ENCODE peak calls at places on chromosomes 2 and 18, in seven cellular contexts. One of them, this sample, is unnamed.

GRCh38 chr2:45009303-45009927 is at the start of gene SIX2:
- DNase-seq in Peyer's patch: peak
- DNase-seq in K562: peak
- DNase-seq in IMR-90: peak
- DNase-seq in HepG2: peak
- DNase-seq in breast epithelium: peak
- DNase-seq in A549: peak
- DNase-seq in this sample: peak

GRCh38 chr2:240624950-240625621 is at the start of gene GPR35:
- DNase-seq in Peyer's patch: peak
- DNase-seq in K562: peak
- DNase-seq in IMR-90: peak
- DNase-seq in HepG2: no peak
- DNase-seq in breast epithelium: peak
- DNase-seq in A549: peak
- DNase-seq in this sample: no peak

GRCh38 chr2:227455200-227455599 is 16.8 kb upstream of the AGFG1 start:
- DNase-seq in Peyer's patch: no peak
- DNase-seq in K562: no peak
- DNase-seq in IMR-90: no peak
- DNase-seq in HepG2: no peak
- DNase-seq in breast epithelium: no peak
- DNase-seq in A549: no peak
- DNase-seq in this sample: no peak

GRCh38 chr2:181810823-181811695 is 80.5 kb upstream of the ITPRID2 start:
- DNase-seq in Peyer's patch: no peak
- DNase-seq in K562: peak
- DNase-seq in IMR-90: peak
- DNase-seq in HepG2: peak
- DNase-seq in breast epithelium: no peak
- DNase-seq in A549: peak
- DNase-seq in this sample: no peak

GRCh38 chr2:231228223-231228622 is 29.8 kb downstream of the ARMC9 start:
- DNase-seq in Peyer's patch: no peak
- DNase-seq in K562: no peak
- DNase-seq in IMR-90: no peak
- DNase-seq in HepG2: no peak
- DNase-seq in breast epithelium: no peak
- DNase-seq in A549: no peak
- DNase-seq in this sample: no peak

GRCh38 chr18:24976502-24976901 is 375.5 kb downstream of the ZNF521 start:
- DNase-seq in Peyer's patch: no peak
- DNase-seq in K562: no peak
- DNase-seq in IMR-90: no peak
- DNase-seq in HepG2: no peak
- DNase-seq in breast epithelium: no peak
- DNase-seq in A549: no peak
- DNase-seq in this sample: no peak

GRCh38 chr2:48339451-48339850 is 190.5 kb upstream of the STON1 start:
- DNase-seq in Peyer's patch: no peak
- DNase-seq in K562: no peak
- DNase-seq in IMR-90: peak
- DNase-seq in HepG2: no peak
- DNase-seq in breast epithelium: no peak
- DNase-seq in A549: no peak
- DNase-seq in this sample: no peak

GRCh38 chr18:33584845-33585775 is 7.1 kb downstream of the ASXL3 start:
- DNase-seq in Peyer's patch: no peak
- DNase-seq in K562: no peak
- DNase-seq in IMR-90: no peak
- DNase-seq in HepG2: no peak
- DNase-seq in breast epithelium: no peak
- DNase-seq in A549: no peak
- DNase-seq in this sample: no peak

GRCh38 chr2:176136375-176137248 is 7.1 kb downstream of the HOXD8 start:
- DNase-seq in Peyer's patch: peak
- DNase-seq in K562: no peak
- DNase-seq in IMR-90: no peak
- DNase-seq in HepG2: no peak
- DNase-seq in breast epithelium: peak
- DNase-seq in A549: peak
- DNase-seq in this sample: peak

DNA sequence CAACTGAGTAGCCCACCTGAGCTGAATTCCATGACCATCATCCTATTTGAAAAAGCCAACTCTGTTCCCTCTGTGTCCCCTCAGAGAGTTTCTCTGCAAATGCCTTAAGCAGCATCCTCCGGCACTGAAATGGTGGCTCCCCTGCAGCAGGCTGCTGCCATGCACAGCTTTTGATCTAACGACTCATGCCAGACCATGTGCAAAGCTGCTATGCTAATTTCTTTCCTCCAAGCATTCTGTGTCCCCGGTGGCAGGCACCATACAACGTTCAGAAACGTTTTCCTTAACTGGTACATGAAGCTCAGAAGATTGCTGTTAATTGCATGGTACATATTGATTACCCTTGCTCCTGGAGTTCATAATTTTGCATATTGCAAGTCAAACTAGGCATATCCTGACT is 336.8 kb downstream of the RBM43 start:
- DNase-seq in Peyer's patch: no peak
- DNase-seq in K562: no peak
- DNase-seq in IMR-90: peak
- DNase-seq in HepG2: no peak
- DNase-seq in breast epithelium: no peak
- DNase-seq in A549: no peak
- DNase-seq in this sample: no peak
- TF ChIP-seq CTCF in Peyer's patch: no peak
- TF ChIP-seq CTCF in K562: no peak
- TF ChIP-seq CTCF in IMR-90: no peak
- TF ChIP-seq CTCF in HepG2: no peak
- TF ChIP-seq CTCF in breast epithelium: no peak
- TF ChIP-seq CTCF in A549: no peak
- TF ChIP-seq CTCF in this sample: no peak

GRCh38 chr2:27133905-27134780 is at the start of gene PREB:
- DNase-seq in Peyer's patch: peak
- DNase-seq in K562: peak
- DNase-seq in IMR-90: peak
- DNase-seq in HepG2: peak
- DNase-seq in breast epithelium: peak
- DNase-seq in A549: peak
- DNase-seq in this sample: peak
- TF ChIP-seq POLR2A in Peyer's patch: peak
- TF ChIP-seq POLR2A in K562: peak
- TF ChIP-seq POLR2A in IMR-90: peak
- TF ChIP-seq POLR2A in HepG2: peak
- TF ChIP-seq POLR2A in breast epithelium: peak
- TF ChIP-seq POLR2A in A549: peak
- TF ChIP-seq POLR2A in this sample: no peak

DNA sequence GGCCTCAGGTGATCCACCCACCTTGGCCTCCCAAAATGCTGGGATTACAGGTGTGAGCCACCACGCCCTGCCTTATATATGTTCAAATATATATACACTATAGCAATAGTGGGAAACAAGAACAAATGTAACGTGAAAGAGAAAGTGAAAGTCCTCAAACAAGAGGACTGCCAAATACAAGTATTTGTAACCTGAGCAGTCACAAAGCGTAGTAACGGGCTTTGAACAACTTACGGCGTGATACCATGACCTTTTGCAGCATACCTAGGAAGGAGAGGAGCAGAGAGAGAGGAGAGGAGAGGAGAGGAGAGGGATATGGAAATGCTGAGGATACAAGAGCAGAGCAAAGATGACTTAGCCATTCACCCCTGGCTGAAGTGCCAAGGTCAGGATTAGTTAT is 113.8 kb upstream of the RGPD4 start:
- DNase-seq in Peyer's patch: no peak
- DNase-seq in K562: no peak
- DNase-seq in IMR-90: no peak
- DNase-seq in HepG2: no peak
- DNase-seq in breast epithelium: no peak
- DNase-seq in A549: no peak
- DNase-seq in this sample: no peak
- H3K4me3 ChIP-seq in Peyer's patch: no peak
- H3K4me3 ChIP-seq in K562: no peak
- H3K4me3 ChIP-seq in IMR-90: no peak
- H3K4me3 ChIP-seq in HepG2: no peak
- H3K4me3 ChIP-seq in breast epithelium: no peak
- H3K4me3 ChIP-seq in A549: no peak
- H3K4me3 ChIP-seq in this sample: no peak

GRCh38 chr2:216664593-216665034 is 30.7 kb downstream of the IGFBP5 start:
- DNase-seq in Peyer's patch: no peak
- DNase-seq in K562: peak
- DNase-seq in IMR-90: peak
- DNase-seq in HepG2: no peak
- DNase-seq in breast epithelium: no peak
- DNase-seq in A549: no peak
- DNase-seq in this sample: no peak
- TF ChIP-seq CTCF in Peyer's patch: no peak
- TF ChIP-seq CTCF in K562: peak
- TF ChIP-seq CTCF in IMR-90: peak
- TF ChIP-seq CTCF in HepG2: peak
- TF ChIP-seq CTCF in breast epithelium: no peak
- TF ChIP-seq CTCF in A549: no peak
- TF ChIP-seq CTCF in this sample: no peak

DNA sequence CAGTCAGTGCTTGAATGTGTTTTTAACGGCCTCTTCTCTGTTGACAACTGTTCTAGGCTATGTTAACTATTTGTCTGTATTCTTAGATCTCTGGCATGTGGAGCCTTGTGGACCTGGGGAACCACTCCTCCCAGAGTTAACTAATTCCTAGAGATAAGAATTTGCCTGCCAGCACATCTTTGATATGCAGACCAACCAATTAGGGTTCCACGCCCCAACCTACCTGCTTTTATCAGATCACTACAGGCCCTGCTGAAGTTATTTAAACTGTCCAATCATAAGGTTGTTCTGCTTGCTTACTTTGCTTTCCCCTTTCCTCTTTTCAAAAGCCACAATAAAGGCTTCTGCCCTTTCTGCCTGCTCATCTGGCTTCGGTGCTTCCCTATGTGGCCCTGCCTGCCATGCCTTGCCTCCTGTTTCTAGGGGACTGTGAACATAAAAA is 8.5 kb upstream of the CYBRD1 start:
- DNase-seq in Peyer's patch: no peak
- DNase-seq in K562: peak
- DNase-seq in IMR-90: no peak
- DNase-seq in HepG2: no peak
- DNase-seq in breast epithelium: no peak
- DNase-seq in A549: no peak
- DNase-seq in this sample: no peak
- TF ChIP-seq POLR2A in Peyer's patch: no peak
- TF ChIP-seq POLR2A in K562: no peak
- TF ChIP-seq POLR2A in IMR-90: no peak
- TF ChIP-seq POLR2A in HepG2: no peak
- TF ChIP-seq POLR2A in breast epithelium: no peak
- TF ChIP-seq POLR2A in A549: no peak
- TF ChIP-seq POLR2A in this sample: no peak

DNA sequence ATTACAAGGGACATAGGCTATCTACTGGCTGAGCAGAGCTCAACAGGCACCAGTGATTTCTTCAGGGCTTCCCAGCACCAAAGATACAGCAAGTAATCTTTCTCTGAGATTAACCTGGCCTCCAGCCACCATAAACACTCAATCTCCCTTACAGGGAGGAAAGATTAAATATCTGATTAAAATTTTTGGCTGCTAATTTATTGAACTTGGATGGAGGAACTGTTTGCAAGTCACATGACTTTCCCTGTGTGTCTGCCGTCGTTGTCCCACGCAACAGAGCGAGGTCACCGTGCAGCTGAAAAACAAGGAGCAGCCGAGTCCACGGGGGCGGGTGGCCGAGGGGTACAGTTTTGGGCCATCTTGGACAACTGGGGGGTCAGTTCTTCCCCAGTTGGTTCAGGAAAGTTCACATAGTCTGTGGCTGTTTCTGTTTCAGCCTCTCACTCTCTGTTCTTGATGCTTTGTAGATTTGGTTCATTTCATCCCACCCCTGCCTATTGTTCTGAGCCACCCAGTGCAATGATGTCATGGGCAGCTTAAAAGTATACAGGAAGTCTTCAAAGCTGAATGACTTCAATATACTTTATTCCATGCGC is 186.8 kb upstream of the CTAGE1 start:
- DNase-seq in Peyer's patch: no peak
- DNase-seq in K562: no peak
- DNase-seq in IMR-90: peak
- DNase-seq in HepG2: no peak
- DNase-seq in breast epithelium: peak
- DNase-seq in A549: no peak
- DNase-seq in this sample: no peak
- H3K4me3 ChIP-seq in Peyer's patch: no peak
- H3K4me3 ChIP-seq in K562: no peak
- H3K4me3 ChIP-seq in IMR-90: no peak
- H3K4me3 ChIP-seq in HepG2: no peak
- H3K4me3 ChIP-seq in breast epithelium: peak
- H3K4me3 ChIP-seq in A549: no peak
- H3K4me3 ChIP-seq in this sample: no peak

GRCh38 chr2:190648289-190649034 is 421 bp upstream of the NAB1 start:
- DNase-seq in Peyer's patch: peak
- DNase-seq in K562: peak
- DNase-seq in IMR-90: peak
- DNase-seq in HepG2: peak
- DNase-seq in breast epithelium: peak
- DNase-seq in A549: peak
- DNase-seq in this sample: peak
- TF ChIP-seq CTCF in Peyer's patch: no peak
- TF ChIP-seq CTCF in K562: no peak
- TF ChIP-seq CTCF in IMR-90: no peak
- TF ChIP-seq CTCF in HepG2: no peak
- TF ChIP-seq CTCF in breast epithelium: no peak
- TF ChIP-seq CTCF in A549: no peak
- TF ChIP-seq CTCF in this sample: no peak

GRCh38 chr2:171433763-171434670 is at the start of the genes DCAF17 and METTL8:
- DNase-seq in Peyer's patch: peak
- DNase-seq in K562: peak
- DNase-seq in IMR-90: peak
- DNase-seq in HepG2: peak
- DNase-seq in breast epithelium: peak
- DNase-seq in A549: peak
- DNase-seq in this sample: peak
- TF ChIP-seq POLR2A in Peyer's patch: peak
- TF ChIP-seq POLR2A in K562: peak
- TF ChIP-seq POLR2A in IMR-90: peak
- TF ChIP-seq POLR2A in HepG2: peak
- TF ChIP-seq POLR2A in breast epithelium: no peak
- TF ChIP-seq POLR2A in A549: peak
- TF ChIP-seq POLR2A in this sample: no peak

GRCh38 chr2:88503771-88504170 is 51.3 kb upstream of the FOXI3 start:
- DNase-seq in Peyer's patch: no peak
- DNase-seq in K562: peak
- DNase-seq in IMR-90: no peak
- DNase-seq in HepG2: no peak
- DNase-seq in breast epithelium: no peak
- DNase-seq in A549: no peak
- DNase-seq in this sample: no peak
- H3K4me3 ChIP-seq in Peyer's patch: no peak
- H3K4me3 ChIP-seq in K562: no peak
- H3K4me3 ChIP-seq in IMR-90: no peak
- H3K4me3 ChIP-seq in HepG2: no peak
- H3K4me3 ChIP-seq in breast epithelium: no peak
- H3K4me3 ChIP-seq in A549: no peak
- H3K4me3 ChIP-seq in this sample: no peak

This sample was measured in lower leg skin.